ENCODE peak calls at places on chromosomes 7 and 10, in nine cellular contexts. H is fibroblast of villous mesenchyme, X is GM20000, G is heart right ventricle, E is foreskin fibroblast, J is dorsolateral prefrontal cortex, D is LNCaP clone FGC, C is cardiac muscle cell, V is DND-41. N is an unnamed sample.

GRCh38 chr7:27564881-27565482 is 97.7 kb downstream of the HIBADH start:
- DNase-seq in V (no peak), J (no peak), D (no peak), X (no peak), H (no peak), E (no peak), C (no peak), G (no peak), N (no peak)

GRCh38 chr10:18620856-18621255 is 30.5 kb downstream of the NSUN6 start:
- DNase-seq in E (no peak), H (no peak), J (no peak), X (no peak), V (no peak), G (no peak), C (no peak), D (no peak), N (no peak)

GRCh38 chr10:34548466-34548865 is 266.6 kb downstream of the PARD3 start:
- DNase-seq in C (no peak), V (no peak), E (no peak), H (no peak), J (no peak), X (no peak), D (no peak), G (no peak), N (peak)

GRCh38 chr7:377069-378040 is 87.4 kb downstream of the FOXL3 start:
- DNase-seq in E (no peak), V (no peak), G (no peak), J (peak), D (no peak), X (no peak), C (no peak), H (no peak), N (no peak)

GRCh38 chr10:11145498-11145855 is 127.8 kb downstream of the CELF2 start:
- DNase-seq in D (no peak), C (peak), H (no peak), G (no peak), J (no peak), X (peak), E (no peak), V (peak), N (no peak)

GRCh38 chr7:28349637-28350036 is 62.7 kb upstream of the CREB5 start:
- DNase-seq in H (no peak), J (no peak), E (no peak), C (no peak), G (no peak), D (no peak), X (no peak), V (no peak), N (no peak)

GRCh38 chr7:116912269-116912909 is 40.9 kb upstream of the ST7 start:
- DNase-seq in J (no peak), G (no peak), H (no peak), C (no peak), D (no peak), X (no peak), V (no peak), E (no peak), N (peak)

GRCh38 chr7:82745117-82745516 is 301.5 kb upstream of the CACNA2D1 start:
- DNase-seq in D (no peak), X (no peak), H (no peak), E (peak), G (no peak), J (no peak), C (peak), V (no peak), N (peak)

GRCh38 chr7:47945261-47946015 is 2.8 kb downstream of the PKD1L1 start:
- DNase-seq in H (peak), X (peak), E (peak), J (peak), V (peak), G (peak), D (peak), C (peak), N (peak)

GRCh38 chr7:2999078-2999500 is 44.6 kb downstream of the CARD11 start:
- DNase-seq in C (no peak), J (no peak), H (no peak), D (no peak), E (no peak), G (no peak), X (no peak), V (no peak), N (no peak)

GRCh38 chr7:46651070-46651469 is 730.0 kb upstream of the IGFBP3 start:
- DNase-seq in H (no peak), J (no peak), E (no peak), X (no peak), C (no peak), V (no peak), D (no peak), G (no peak), N (no peak)

GRCh38 chr7:38394703-38395102 is 121.3 kb upstream of the TARP start:
- DNase-seq in C (no peak), E (no peak), H (no peak), J (no peak), V (no peak), X (no peak), D (no peak), G (no peak), N (no peak)

GRCh38 chr7:111175908-111176307 is 85.0 kb downstream of the LRRN3 start:
- DNase-seq in X (no peak), J (no peak), E (no peak), H (no peak), V (no peak), C (no peak), G (no peak), D (no peak), N (no peak)

GRCh38 chr7:104861729-104862128 is 152.3 kb upstream of the KMT2E start:
- DNase-seq in E (no peak), X (no peak), V (no peak), H (no peak), D (no peak), J (no peak), C (no peak), G (peak), N (no peak)

GRCh38 chr7:67823345-67823744 is 826.7 kb downstream of the TYW1 start:
- DNase-seq in V (no peak), J (peak), E (peak), D (peak), C (peak), H (peak), X (no peak), G (no peak), N (peak)

GRCh38 chr7:111089822-111090426 is 1.0 kb upstream of the LRRN3 start:
- DNase-seq in E (peak), J (no peak), V (no peak), H (peak), C (peak), D (peak), X (peak), G (no peak), N (peak)

GRCh38 chr7:18499407-18500197 is 4.1 kb downstream of the HDAC9 start:
- DNase-seq in C (no peak), D (peak), E (no peak), H (no peak), G (no peak), X (no peak), J (no peak), V (no peak), N (peak)

GRCh38 chr10:63711866-63712716 is 190.9 kb downstream of the REEP3 start:
- DNase-seq in C (peak), X (no peak), E (peak), D (peak), V (peak), J (peak), H (peak), G (peak), N (peak)

GRCh38 chr10:119652361-119652760 is 1.2 kb downstream of the BAG3 start:
- DNase-seq in V (peak), E (peak), J (no peak), X (peak), G (no peak), H (peak), D (no peak), C (peak), N (peak)

GRCh38 chr10:62916157-62916603 is 100.0 kb upstream of the EGR2 start:
- DNase-seq in J (no peak), E (peak), V (no peak), C (peak), H (peak), D (no peak), X (no peak), G (no peak), N (peak)

GRCh38 chr7:121337398-121337797 is 8.6 kb downstream of the WNT16 start:
- DNase-seq in G (no peak), C (peak), X (no peak), D (no peak), V (no peak), H (no peak), J (no peak), E (no peak), N (peak)

GRCh38 chr7:153087498-153087897 is 327.9 kb downstream of the ACTR3B start:
- DNase-seq in E (no peak), H (no peak), C (no peak), G (no peak), X (no peak), V (no peak), D (no peak), J (no peak), N (no peak)

GRCh38 chr10:123995082-123995460 is 98.3 kb downstream of the CHST15 start:
- DNase-seq in V (no peak), C (no peak), D (no peak), E (peak), G (no peak), J (no peak), X (no peak), H (no peak), N (no peak)

GRCh38 chr7:133364959-133365680 is 112.2 kb downstream of the EXOC4 start:
- DNase-seq in H (no peak), C (peak), D (no peak), V (no peak), E (peak), G (no peak), X (no peak), J (no peak), N (peak)
- TF ChIP-seq CTCF in H (no peak), C (no peak), D (no peak), V (peak), E (no peak), G (peak), X (no peak), J (no peak), N (no peak)

GRCh38 chr10:90288403-90288933 is 569.4 kb downstream of the HTR7 start:
- DNase-seq in V (no peak), H (peak), J (no peak), D (peak), G (no peak), X (no peak), C (peak), E (peak), N (no peak)
- TF ChIP-seq CTCF in V (no peak), H (peak), J (no peak), D (peak), G (peak), X (no peak), C (peak), E (peak), N (no peak)

GRCh38 chr7:7761340-7761973 is 43.0 kb upstream of the RPA3 start:
- DNase-seq in D (no peak), G (no peak), E (peak), V (peak), X (peak), J (no peak), C (peak), H (peak), N (peak)
- TF ChIP-seq CTCF in D (peak), G (peak), E (peak), V (peak), X (no peak), J (peak), C (peak), H (peak), N (peak)

GRCh38 chr7:118349604-118350003 is 125.1 kb downstream of the ANKRD7 start:
- DNase-seq in J (no peak), E (no peak), C (no peak), G (no peak), V (no peak), D (no peak), H (no peak), X (no peak), N (no peak)

GRCh38 chr7:118350260-118350659 is 125.8 kb downstream of the ANKRD7 start:
- DNase-seq in V (no peak), C (no peak), X (no peak), J (no peak), E (no peak), D (no peak), G (no peak), H (no peak), N (no peak)

GRCh38 chr7:118352854-118353453 is 128.4 kb downstream of the ANKRD7 start:
- DNase-seq in C (peak), G (no peak), E (no peak), D (peak), V (no peak), H (peak), X (no peak), J (no peak), N (no peak)
- TF ChIP-seq CTCF in C (no peak), G (peak), E (no peak), D (peak), V (peak), H (peak), X (no peak), J (peak), N (no peak)

N was measured in AG10803.